ENCODE peak calls at places on chromosome 9, in nine cellular contexts. One of them, this sample, is unnamed.
A peak's percentile ranks its signal among the peaks of the same experiment; 100 is the strongest.

GRCh38 chr9:111994831-111995458 is 98.3 kb downstream of the UGCG start:
- DNase-seq in GOT3: no peak
- DNase-seq in cardiac muscle cell: no peak
- DNase-seq in lower leg skin: no peak
- DNase-seq in CD4-positive, alpha-beta T cell: no peak
- DNase-seq in memory B cell: no peak
- DNase-seq in neural crest cell: no peak
- DNase-seq in sciatic nerve: no peak
- DNase-seq in endothelial cell of umbilical vein: peak; percentile 87
- DNase-seq in this sample: no peak

GRCh38 chr9:107547772-107548297 is 58.3 kb upstream of the KLF4 start:
- DNase-seq in GOT3: no peak
- DNase-seq in cardiac muscle cell: peak; percentile 32
- DNase-seq in lower leg skin: no peak
- DNase-seq in CD4-positive, alpha-beta T cell: no peak
- DNase-seq in memory B cell: no peak
- DNase-seq in neural crest cell: no peak
- DNase-seq in sciatic nerve: no peak
- DNase-seq in endothelial cell of umbilical vein: no peak
- DNase-seq in this sample: no peak

GRCh38 chr9:116058421-116058820 is 95.2 kb upstream of the PAPPA start:
- DNase-seq in GOT3: no peak
- DNase-seq in cardiac muscle cell: peak; percentile 37
- DNase-seq in lower leg skin: no peak
- DNase-seq in CD4-positive, alpha-beta T cell: no peak
- DNase-seq in memory B cell: no peak
- DNase-seq in neural crest cell: no peak
- DNase-seq in sciatic nerve: no peak
- DNase-seq in endothelial cell of umbilical vein: no peak
- DNase-seq in this sample: no peak

GRCh38 chr9:134936762-134937555 is 19.2 kb upstream of the FCN1 start:
- DNase-seq in GOT3: no peak
- DNase-seq in cardiac muscle cell: no peak
- DNase-seq in lower leg skin: no peak
- DNase-seq in CD4-positive, alpha-beta T cell: no peak
- DNase-seq in memory B cell: no peak
- DNase-seq in neural crest cell: no peak
- DNase-seq in sciatic nerve: no peak
- DNase-seq in endothelial cell of umbilical vein: no peak
- DNase-seq in this sample: no peak

GRCh38 chr9:109705515-109705914 is 74.5 kb upstream of the PALM2AKAP2 start:
- DNase-seq in GOT3: no peak
- DNase-seq in cardiac muscle cell: peak; percentile 42
- DNase-seq in lower leg skin: no peak
- DNase-seq in CD4-positive, alpha-beta T cell: no peak
- DNase-seq in memory B cell: no peak
- DNase-seq in neural crest cell: no peak
- DNase-seq in sciatic nerve: no peak
- DNase-seq in endothelial cell of umbilical vein: no peak
- DNase-seq in this sample: peak; percentile 14

GRCh38 chr9:97518909-97519307 is 17.4 kb downstream of the TMOD1 start:
- DNase-seq in GOT3: no peak
- DNase-seq in cardiac muscle cell: peak; percentile 15
- DNase-seq in lower leg skin: no peak
- DNase-seq in CD4-positive, alpha-beta T cell: no peak
- DNase-seq in memory B cell: no peak
- DNase-seq in neural crest cell: no peak
- DNase-seq in sciatic nerve: no peak
- DNase-seq in endothelial cell of umbilical vein: peak; percentile 97
- DNase-seq in this sample: no peak

GRCh38 chr9:117656007-117656406 is 48.2 kb upstream of the TLR4 start:
- DNase-seq in GOT3: no peak
- DNase-seq in cardiac muscle cell: no peak
- DNase-seq in lower leg skin: no peak
- DNase-seq in CD4-positive, alpha-beta T cell: no peak
- DNase-seq in memory B cell: no peak
- DNase-seq in neural crest cell: no peak
- DNase-seq in sciatic nerve: no peak
- DNase-seq in endothelial cell of umbilical vein: no peak
- DNase-seq in this sample: no peak

GRCh38 chr9:120477534-120478001 is 102.4 kb downstream of the CDK5RAP2 start:
- DNase-seq in GOT3: peak; percentile 11
- DNase-seq in cardiac muscle cell: peak; percentile 96
- DNase-seq in lower leg skin: peak; percentile 91
- DNase-seq in CD4-positive, alpha-beta T cell: no peak
- DNase-seq in memory B cell: peak; percentile 20
- DNase-seq in neural crest cell: peak; percentile 53
- DNase-seq in sciatic nerve: peak; percentile 75
- DNase-seq in endothelial cell of umbilical vein: peak; percentile 69
- DNase-seq in this sample: peak; percentile 60

GRCh38 chr9:122222741-122223140 is 6.0 kb downstream of the LHX6 start:
- DNase-seq in GOT3: no peak
- DNase-seq in cardiac muscle cell: no peak
- DNase-seq in lower leg skin: peak; percentile 83
- DNase-seq in CD4-positive, alpha-beta T cell: no peak
- DNase-seq in memory B cell: no peak
- DNase-seq in neural crest cell: no peak
- DNase-seq in sciatic nerve: peak; percentile 44
- DNase-seq in endothelial cell of umbilical vein: no peak
- DNase-seq in this sample: no peak